ENCODE peak calls at places on chromosome 3, in six cellular contexts. S is neuronal stem cell, Q is IMR-90, U is H1, D is mesenchymal stem cell, I is trophoblast cell. E is an unnamed sample.

GRCh38 chr3:25428950-25429349 is 887 bp downstream of the RARB start:
- DNase-seq in S (no peak), Q (no peak), U (no peak), D (no peak), I (no peak), E (no peak)

GRCh38 chr3:178709047-178709446 is 172.8 kb downstream of the KCNMB2 start:
- DNase-seq in S (no peak), Q (peak), U (no peak), D (no peak), I (no peak), E (no peak)

GRCh38 chr3:1214928-1215327 is 122.1 kb downstream of the CNTN6 start:
- DNase-seq in S (no peak), Q (peak), U (no peak), D (no peak), I (no peak), E (no peak)

GRCh38 chr3:116863842-116864626 is 154.5 kb downstream of the TUSC7 start:
- DNase-seq in S (peak), Q (peak), U (peak), D (peak), I (no peak), E (peak)

GRCh38 chr3:122484985-122485384 is 29.8 kb downstream of the KPNA1 start:
- DNase-seq in S (no peak), Q (peak), U (no peak), D (peak), I (peak), E (no peak)

GRCh38 chr3:15498461-15499214 is 22.9 kb downstream of the COLQ start:
- DNase-seq in S (no peak), Q (no peak), U (no peak), D (no peak), I (no peak), E (no peak)

GRCh38 chr3:106013971-106014370 is 145.2 kb upstream of the CBLB start:
- DNase-seq in S (no peak), Q (peak), U (no peak), D (peak), I (peak), E (no peak)

GRCh38 chr3:42161050-42161935 is 70.1 kb downstream of the TRAK1 start:
- DNase-seq in S (no peak), Q (peak), U (no peak), D (peak), I (peak), E (no peak)

GRCh38 chr3:196181127-196181546 is 30.1 kb downstream of the ZDHHC19 start:
- DNase-seq in S (no peak), Q (no peak), U (no peak), D (no peak), I (no peak), E (no peak)

GRCh38 chr3:136473716-136474326 is 223.7 kb downstream of the PCCB start:
- DNase-seq in S (no peak), Q (peak), U (no peak), D (peak), I (no peak), E (no peak)

GRCh38 chr3:170988378-170988777 is 38.1 kb downstream of the SLC2A2 start:
- DNase-seq in S (no peak), Q (no peak), U (no peak), D (no peak), I (no peak), E (no peak)

GRCh38 chr3:170989100-170989648 is 37.3 kb downstream of the SLC2A2 start:
- DNase-seq in S (no peak), Q (no peak), U (no peak), D (no peak), I (no peak), E (no peak)

GRCh38 chr3:170991664-170992063 is 34.9 kb downstream of the SLC2A2 start:
- DNase-seq in S (no peak), Q (no peak), U (no peak), D (no peak), I (no peak), E (no peak)

GRCh38 chr3:170997966-170998913 is 28.3 kb downstream of the SLC2A2 start:
- DNase-seq in S (no peak), Q (peak), U (no peak), D (peak), I (no peak), E (no peak)

GRCh38 chr3:170992854-170993253 is 33.7 kb downstream of the SLC2A2 start:
- DNase-seq in S (no peak), Q (peak), U (no peak), D (peak), I (no peak), E (no peak)
- H3K14ac ChIP-seq in S (no peak), Q (no peak), U (no peak), D (no peak), I (no peak), E (no peak)

GRCh38 chr3:71645140-71645539 is 61.6 kb upstream of the FOXP1 start:
- DNase-seq in S (no peak), Q (no peak), U (no peak), D (no peak), I (no peak), E (peak)
- H3K18ac ChIP-seq in S (no peak), Q (no peak), U (no peak), D (no peak), I (no peak), E (no peak)

GRCh38 chr3:115164374-115165221 is 17.5 kb upstream of the ZBTB20 start:
- DNase-seq in S (no peak), Q (no peak), U (no peak), D (no peak), I (no peak), E (no peak)
- H4K8ac ChIP-seq in S (no peak), Q (no peak), U (no peak), D (no peak), I (no peak), E (no peak)

GRCh38 chr3:10648181-10648580 is 142.8 kb upstream of the ATP2B2 start:
- DNase-seq in S (no peak), Q (no peak), U (peak), D (no peak), I (no peak), E (no peak)

GRCh38 chr3:10645800-10646199 is 140.4 kb upstream of the ATP2B2 start:
- DNase-seq in S (no peak), Q (no peak), U (peak), D (no peak), I (no peak), E (no peak)

GRCh38 chr3:10644189-10644588 is 138.8 kb upstream of the ATP2B2 start:
- DNase-seq in S (no peak), Q (no peak), U (no peak), D (no peak), I (no peak), E (no peak)

GRCh38 chr3:10646531-10647335 is 141.3 kb upstream of the ATP2B2 start:
- DNase-seq in S (no peak), Q (no peak), U (peak), D (no peak), I (no peak), E (no peak)

GRCh38 chr3:10647376-10647775 is 142.0 kb upstream of the ATP2B2 start:
- DNase-seq in S (no peak), Q (no peak), U (peak), D (no peak), I (no peak), E (no peak)
- H3K14ac ChIP-seq in S (no peak), Q (no peak), U (no peak), D (no peak), I (no peak), E (no peak)

GRCh38 chr3:150141790-150142189 is 171.1 kb upstream of the PFN2 start:
- DNase-seq in S (no peak), Q (no peak), U (no peak), D (no peak), I (no peak), E (no peak)
- H3K18ac ChIP-seq in S (no peak), Q (no peak), U (no peak), D (peak), I (no peak), E (no peak)

DNA sequence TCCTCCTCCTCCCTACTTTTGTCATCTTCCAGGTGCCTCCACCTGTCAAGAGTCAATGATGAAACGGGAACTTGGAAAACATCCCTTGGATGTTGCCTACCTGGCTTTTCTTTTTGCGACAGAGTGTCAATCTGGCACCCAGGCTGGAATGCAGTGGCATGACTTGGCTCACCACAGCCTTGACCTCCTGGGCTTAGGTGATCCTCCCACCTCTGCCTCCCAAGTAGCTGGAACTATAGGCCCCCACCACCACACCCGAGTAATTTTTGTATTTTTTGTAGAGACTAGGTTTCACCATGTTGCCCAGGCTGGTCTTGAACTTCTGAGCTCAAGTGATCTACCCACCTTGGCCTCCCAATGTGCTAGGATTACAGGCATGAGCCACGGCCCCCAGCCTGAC is 42.8 kb downstream of the GPR160 start:
- DNase-seq in S (no peak), Q (no peak), U (no peak), D (no peak), I (no peak), E (no peak)
- H4K8ac ChIP-seq in S (no peak), Q (no peak), U (no peak), D (no peak), I (no peak), E (no peak)

GRCh38 chr3:184672972-184673875 is 38.6 kb downstream of the MAGEF1 start:
- DNase-seq in S (no peak), Q (no peak), U (no peak), D (no peak), I (no peak), E (no peak)

GRCh38 chr3:184672335-184672734 is 39.5 kb downstream of the MAGEF1 start:
- DNase-seq in S (no peak), Q (no peak), U (no peak), D (no peak), I (no peak), E (no peak)

GRCh38 chr3:184669578-184669977 is 42.3 kb downstream of the MAGEF1 start:
- DNase-seq in S (no peak), Q (no peak), U (no peak), D (no peak), I (peak), E (no peak)

GRCh38 chr3:184666422-184666821 is 45.4 kb downstream of the MAGEF1 start:
- DNase-seq in S (no peak), Q (no peak), U (no peak), D (no peak), I (no peak), E (no peak)

GRCh38 chr3:184670091-184670602 is 41.7 kb downstream of the MAGEF1 start:
- DNase-seq in S (no peak), Q (no peak), U (no peak), D (no peak), I (peak), E (no peak)
- H3K14ac ChIP-seq in S (no peak), Q (no peak), U (no peak), D (no peak), I (no peak), E (no peak)

DNA sequence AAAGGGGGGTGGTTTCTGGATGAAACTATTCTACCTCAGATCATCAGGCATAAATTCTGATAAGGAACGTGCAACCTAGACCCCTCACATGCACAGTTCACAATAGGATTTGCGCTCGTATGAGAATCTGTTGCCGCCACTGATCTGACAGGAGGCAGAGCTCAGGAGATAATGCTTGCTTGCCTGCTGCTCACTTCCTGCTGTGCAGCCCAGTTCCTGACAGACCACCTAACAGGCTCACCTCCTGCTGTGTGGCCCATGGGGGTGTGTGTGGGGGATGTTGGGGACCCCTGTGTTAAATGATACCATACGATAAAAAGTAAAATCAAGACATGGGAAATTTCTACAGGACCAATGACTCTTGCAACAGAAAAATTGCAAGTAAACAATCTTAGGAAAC is 24.0 kb downstream of the CP start:
- DNase-seq in S (peak), Q (no peak), U (peak), D (no peak), I (no peak), E (peak)
- H3K18ac ChIP-seq in S (no peak), Q (no peak), U (peak), D (peak), I (no peak), E (no peak)

GRCh38 chr3:128348805-128349531 is 117.7 kb downstream of the DNAJB8 start:
- DNase-seq in S (no peak), Q (peak), U (no peak), D (no peak), I (no peak), E (peak)
- H4K8ac ChIP-seq in S (no peak), Q (no peak), U (no peak), D (no peak), I (peak), E (no peak)

DNA sequence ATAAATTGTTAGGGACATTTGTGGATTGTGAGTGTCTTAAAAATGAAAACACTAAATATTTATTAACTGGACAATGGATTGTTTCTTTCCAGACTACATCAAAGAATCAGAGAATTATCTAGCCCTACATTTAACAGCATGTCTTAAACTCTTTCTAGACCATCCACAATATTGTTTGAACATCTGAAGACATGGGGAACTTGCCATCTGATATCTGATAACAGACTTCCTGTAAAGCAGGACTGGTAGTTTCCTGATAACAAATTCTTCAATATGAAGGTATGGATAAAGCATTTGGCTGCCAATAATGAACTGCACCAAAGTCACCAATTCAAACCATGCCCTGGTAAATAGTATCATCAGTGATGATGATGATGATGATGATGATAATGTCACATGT is 26.2 kb upstream of the HACD2 start:
- DNase-seq in S (no peak), Q (no peak), U (no peak), D (no peak), I (no peak), E (no peak)
- H3K14ac ChIP-seq in S (no peak), Q (no peak), U (no peak), D (no peak), I (no peak), E (no peak)